ENCODE peak calls at places on chromosomes 2 and 18, in seven cellular contexts. W, I, N, Z, B, O and Y are unnamed samples.

GRCh38 chr2:127324635-127325034 is 30.7 kb upstream of the ERCC3 start:
- DNase-seq in N (peak; percentile 61), O (no peak), B (peak; percentile 59), Z (no peak), I (no peak), W (peak; percentile 68), Y (no peak)

GRCh38 chr18:36354989-36355388 is 57.5 kb downstream of the FHOD3 start:
- DNase-seq in B (peak; percentile 23), W (peak; percentile 81), I (no peak), N (peak; percentile 58), O (peak; percentile 62), Z (no peak), Y (peak; percentile 66)

GRCh38 chr2:27306657-27307544 is 1.3 kb downstream of the UCN start:
- DNase-seq in W (no peak), I (peak; percentile 16), O (no peak), N (no peak), B (no peak), Z (no peak), Y (no peak)

GRCh38 chr18:73296686-73297085 is 428.9 kb upstream of the NETO1 start:
- DNase-seq in W (no peak), O (no peak), N (peak; percentile 4), Z (no peak), I (no peak), B (no peak), Y (no peak)

GRCh38 chr2:230779141-230779523 is 66.5 kb downstream of the CAB39 start:
- DNase-seq in W (peak; percentile 44), B (no peak), O (no peak), N (no peak), Z (no peak), I (no peak), Y (no peak)

GRCh38 chr2:15640291-15640711 is 48.6 kb downstream of the DDX1 start:
- DNase-seq in Z (no peak), I (no peak), B (peak; percentile 92), W (peak; percentile 86), N (peak; percentile 86), O (no peak), Y (no peak)

GRCh38 chr2:235494716-235495372 is 1.0 kb downstream of the AGAP1 start:
- DNase-seq in I (no peak), Z (peak; percentile 46), O (no peak), B (peak; percentile 68), N (peak; percentile 33), W (peak; percentile 48), Y (no peak)

GRCh38 chr2:68282814-68283812 is 30.8 kb upstream of the PPP3R1 start:
- DNase-seq in N (peak; percentile 45), B (peak; percentile 54), Z (no peak), O (no peak), W (peak; percentile 61), I (no peak), Y (no peak)

GRCh38 chr18:48736316-48736715 is 197.5 kb downstream of the CTIF start:
- DNase-seq in Z (no peak), W (no peak), O (no peak), B (no peak), I (no peak), N (peak; percentile 8), Y (no peak)

GRCh38 chr2:8090748-8091700 is 590.8 kb upstream of the ID2 start:
- DNase-seq in I (peak; percentile 19), Z (no peak), N (peak; percentile 86), O (peak; percentile 58), B (peak; percentile 82), W (peak; percentile 93), Y (peak; percentile 92)

GRCh38 chr18:45464619-45465018 is 150.7 kb upstream of the SLC14A2 start:
- DNase-seq in N (no peak), B (no peak), W (no peak), I (no peak), O (no peak), Z (no peak), Y (peak; percentile 77)